ENCODE peak calls at places on chromosomes 6 and 20, in eight cellular contexts. J is bronchial epithelial cell, Z is GM20000, G is lung, D is BE2C, T is A549, B is mucosa of descending colon, W is ovary. K is an unnamed sample.

GRCh38 chr6:7996538-7997225 is 67.5 kb downstream of the BLOC1S5 start:
- DNase-seq in W (no peak), T (no peak), B (no peak), G (no peak), J (peak), D (peak), Z (no peak), K (peak)

GRCh38 chr20:11193241-11193640 is 519.4 kb upstream of the JAG1 start:
- DNase-seq in T (no peak), G (no peak), B (no peak), Z (no peak), J (peak), D (no peak), W (no peak), K (no peak)

GRCh38 chr6:13485923-13486557 is 1.4 kb downstream of the GFOD1 start:
- DNase-seq in G (no peak), J (peak), D (peak), W (peak), Z (peak), B (peak), T (peak), K (peak)

GRCh38 chr6:46850781-46851180 is 57.6 kb downstream of the MEP1A start:
- DNase-seq in J (no peak), T (no peak), G (no peak), W (no peak), D (no peak), Z (no peak), B (no peak), K (no peak)

GRCh38 chr6:30935018-30935417 is 3.0 kb upstream of the SFTA2 start:
- DNase-seq in Z (no peak), T (no peak), D (no peak), G (peak), B (no peak), W (no peak), J (peak), K (peak)

GRCh38 chr6:45187841-45188240 is 140.3 kb upstream of the RUNX2 start:
- DNase-seq in B (no peak), W (no peak), G (no peak), Z (no peak), J (peak), T (no peak), D (no peak), K (no peak)

GRCh38 chr20:24783631-24784492 is 165.2 kb upstream of the CST7 start:
- DNase-seq in J (no peak), G (no peak), W (no peak), D (peak), T (peak), B (no peak), Z (peak), K (peak)

GRCh38 chr20:53813728-53814459 is 220.3 kb upstream of the ZNF217 start:
- DNase-seq in T (no peak), D (no peak), Z (no peak), W (no peak), B (no peak), J (no peak), G (no peak), K (no peak)

GRCh38 chr6:23499549-23499948 is 626.5 kb upstream of the NRSN1 start:
- DNase-seq in B (no peak), J (no peak), D (no peak), W (no peak), Z (no peak), G (no peak), T (no peak), K (no peak)

GRCh38 chr20:13671500-13672288 is 33.0 kb upstream of the TASP1 start:
- DNase-seq in J (peak), Z (no peak), D (no peak), G (no peak), W (peak), B (no peak), T (no peak), K (no peak)

GRCh38 chr6:79543886-79544285 is 6.7 kb upstream of the LCA5 start:
- DNase-seq in G (no peak), J (no peak), W (no peak), B (no peak), Z (no peak), D (no peak), T (no peak), K (no peak)

GRCh38 chr20:3406481-3407425 is 716 bp downstream of the DNAAF9 start:
- DNase-seq in G (no peak), T (no peak), B (peak), J (peak), D (peak), W (peak), Z (peak), K (no peak)

GRCh38 chr20:59997886-59998285 is 39.7 kb downstream of the CDH26 start:
- DNase-seq in D (no peak), Z (no peak), J (no peak), G (no peak), B (no peak), W (no peak), T (no peak), K (no peak)

GRCh38 chr6:10316327-10316726 is 98.5 kb downstream of the TFAP2A start:
- DNase-seq in Z (no peak), W (no peak), D (no peak), T (no peak), B (no peak), J (peak), G (no peak), K (peak)

GRCh38 chr20:25389381-25389857 is 1.2 kb downstream of the ABHD12 start:
- DNase-seq in B (no peak), G (peak), Z (no peak), D (no peak), J (peak), W (no peak), T (peak), K (no peak)

GRCh38 chr20:34824026-34824860 is 1.2 kb downstream of the NCOA6 start:
- DNase-seq in D (peak), J (peak), W (peak), Z (peak), B (peak), T (peak), G (peak), K (peak)

GRCh38 chr6:82129814-82130213 is 117.7 kb downstream of the IBTK start:
- DNase-seq in G (no peak), B (no peak), Z (no peak), D (no peak), J (no peak), W (no peak), T (no peak), K (no peak)

GRCh38 chr6:56497270-56497669 is 145.4 kb downstream of the DST start:
- DNase-seq in D (no peak), T (no peak), Z (no peak), B (no peak), J (no peak), G (no peak), W (no peak), K (no peak)

GRCh38 chr20:17775600-17775999 is 75.8 kb downstream of the BANF2 start:
- DNase-seq in T (no peak), Z (no peak), B (no peak), G (no peak), W (no peak), J (no peak), D (no peak), K (no peak)

GRCh38 chr20:59400666-59401065 is 100.3 kb downstream of the EDN3 start:
- DNase-seq in B (no peak), Z (no peak), G (no peak), D (no peak), W (no peak), J (no peak), T (no peak), K (no peak)

GRCh38 chr6:80638222-80639055 is 532.0 kb downstream of the BCKDHB start:
- DNase-seq in B (no peak), T (peak), D (peak), W (no peak), Z (no peak), J (peak), G (peak), K (peak)

GRCh38 chr6:156694679-156695078 is 82.5 kb upstream of the ARID1B start:
- DNase-seq in J (no peak), B (no peak), Z (no peak), T (no peak), W (no peak), D (no peak), G (no peak), K (no peak)

GRCh38 chr6:121780325-121781313 is 345.2 kb downstream of the GJA1 start:
- DNase-seq in J (peak), G (peak), Z (no peak), B (no peak), T (peak), W (peak), D (peak), K (no peak)

GRCh38 chr6:169266261-169266660 is 12.6 kb upstream of the THBS2 start:
- DNase-seq in G (no peak), Z (no peak), J (no peak), B (no peak), T (no peak), D (no peak), W (no peak), K (no peak)

GRCh38 chr6:62367601-62368000 is 81.6 kb upstream of the KHDRBS2 start:
- DNase-seq in B (no peak), T (no peak), D (no peak), W (no peak), Z (peak), G (no peak), J (no peak), K (no peak)

GRCh38 chr6:50842861-50843384 is 24.3 kb downstream of the TFAP2B start:
- DNase-seq in T (no peak), J (no peak), Z (no peak), D (no peak), B (no peak), G (no peak), W (no peak), K (no peak)

GRCh38 chr6:40506956-40507355 is 80.2 kb downstream of the LRFN2 start:
- DNase-seq in B (no peak), Z (no peak), D (no peak), J (no peak), T (no peak), G (no peak), W (no peak), K (no peak)

GRCh38 chr20:39072132-39072531 is 110.0 kb downstream of the DHX35 start:
- DNase-seq in W (no peak), J (no peak), Z (no peak), T (no peak), G (no peak), B (no peak), D (no peak), K (no peak)

GRCh38 chr20:39070484-39071231 is 108.5 kb downstream of the DHX35 start:
- DNase-seq in B (no peak), Z (no peak), W (no peak), G (no peak), D (no peak), T (no peak), J (peak), K (no peak)

GRCh38 chr20:39067526-39068216 is 105.5 kb downstream of the DHX35 start:
- DNase-seq in B (no peak), D (no peak), T (no peak), W (no peak), Z (no peak), G (no peak), J (no peak), K (no peak)

GRCh38 chr20:39069976-39070375 is 107.8 kb downstream of the DHX35 start:
- DNase-seq in T (no peak), J (peak), D (no peak), G (no peak), B (no peak), W (no peak), Z (no peak), K (no peak)

GRCh38 chr20:39066464-39066863 is 104.3 kb downstream of the DHX35 start:
- DNase-seq in W (no peak), J (no peak), Z (no peak), B (no peak), G (no peak), T (no peak), D (peak), K (no peak)
- TF ChIP-seq CTCF in W (no peak), J (no peak), Z (no peak), B (no peak), G (no peak), T (no peak), D (peak), K (no peak)

DNA sequence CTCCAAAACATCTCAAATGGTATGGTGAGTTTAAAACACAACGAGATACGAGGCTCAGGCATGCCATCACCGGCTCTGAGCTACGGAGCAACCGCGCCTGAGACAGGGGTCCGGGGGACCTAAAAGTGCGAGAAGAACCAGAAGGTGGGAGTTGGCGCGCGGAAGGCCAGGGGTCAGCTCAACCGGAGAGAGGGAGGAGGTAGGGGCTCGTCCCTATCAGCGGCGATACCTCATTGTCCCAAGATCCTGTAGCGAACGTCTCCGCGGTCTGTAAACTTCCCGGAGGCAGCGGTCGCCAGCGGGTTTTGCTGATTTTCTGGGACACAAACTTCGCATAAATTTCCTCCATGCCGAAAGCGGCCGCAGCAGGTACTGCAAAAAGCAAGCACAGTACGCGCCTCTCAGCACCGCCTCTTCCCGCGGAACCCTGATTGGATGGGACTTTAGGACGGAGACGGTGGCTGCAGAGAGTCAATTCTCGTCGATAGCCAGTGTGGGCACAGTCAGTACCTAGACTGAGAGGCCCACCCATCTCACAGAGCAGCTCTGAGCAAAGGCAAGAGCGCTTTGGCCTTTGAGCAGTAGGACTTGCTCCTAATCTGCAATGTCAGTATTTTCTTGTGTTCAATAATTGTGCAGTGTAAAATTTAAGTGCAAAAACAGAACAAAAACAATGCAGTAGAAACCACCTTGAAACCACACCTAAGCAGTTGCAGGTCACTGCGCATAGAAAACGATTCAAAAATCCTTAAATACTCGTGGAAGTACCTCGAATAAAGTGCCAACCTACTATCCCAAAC is at the start of gene NUP43:
- DNase-seq in T (peak), W (peak), B (peak), Z (peak), G (peak), D (peak), J (peak), K (peak)
- TF ChIP-seq CTCF in T (peak), W (peak), B (peak), Z (no peak), G (peak), D (peak), J (peak), K (peak)

DNA sequence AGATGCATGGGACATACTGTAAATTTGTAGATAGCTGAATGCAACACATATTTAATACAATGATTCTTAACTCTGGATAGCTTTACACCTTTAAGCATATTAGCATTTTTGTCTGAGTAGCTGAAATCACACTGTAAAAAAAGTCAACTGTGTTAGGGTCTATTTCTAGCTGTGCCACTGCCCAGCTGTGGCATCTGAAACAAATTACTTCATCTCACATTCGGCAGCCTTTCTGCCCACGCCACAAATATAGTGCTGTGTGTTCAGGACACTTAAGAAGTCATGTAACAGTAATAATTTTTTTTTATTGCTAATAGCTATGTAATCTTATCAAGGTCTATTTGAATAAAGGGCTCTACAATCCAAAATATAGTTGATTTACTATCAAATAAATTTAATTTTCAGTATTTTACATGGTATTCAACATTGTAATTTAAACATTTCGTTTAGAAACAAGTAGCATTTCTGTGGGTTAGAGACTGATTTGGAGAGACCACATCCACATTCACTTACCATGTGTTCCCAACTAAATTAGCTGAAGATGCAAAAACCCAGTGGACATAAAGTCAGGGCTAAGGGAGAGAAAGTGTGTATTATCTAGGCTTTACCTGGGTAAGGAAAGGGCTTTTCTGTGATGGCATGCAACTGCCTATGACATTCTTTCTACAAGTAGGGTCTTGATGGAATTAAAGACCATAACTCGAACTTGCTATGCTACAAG is 276.7 kb downstream of the PLCB1 start:
- DNase-seq in G (no peak), J (no peak), W (no peak), T (no peak), B (no peak), D (no peak), Z (no peak), K (no peak)
- TF ChIP-seq CTCF in G (no peak), J (no peak), W (no peak), T (no peak), B (no peak), D (no peak), Z (no peak), K (no peak)

GRCh38 chr6:19804362-19805145 is 32.6 kb upstream of the ID4 start:
- DNase-seq in T (peak), B (peak), G (peak), Z (peak), J (peak), W (peak), D (peak), K (peak)

GRCh38 chr6:19802656-19803055 is 34.5 kb upstream of the ID4 start:
- DNase-seq in W (no peak), Z (no peak), D (no peak), B (no peak), T (no peak), J (no peak), G (no peak), K (no peak)

GRCh38 chr6:19803331-19804330 is 33.5 kb upstream of the ID4 start:
- DNase-seq in Z (no peak), B (no peak), W (no peak), D (no peak), J (no peak), G (no peak), T (no peak), K (no peak)

GRCh38 chr6:19806971-19807396 is 30.2 kb upstream of the ID4 start:
- DNase-seq in G (no peak), W (peak), T (no peak), B (no peak), Z (no peak), D (no peak), J (no peak), K (no peak)

GRCh38 chr6:19805146-19805515 is 32.0 kb upstream of the ID4 start:
- DNase-seq in T (peak), J (no peak), B (no peak), W (no peak), G (no peak), Z (peak), D (no peak), K (no peak)
- TF ChIP-seq CTCF in T (no peak), J (no peak), B (no peak), W (no peak), G (no peak), Z (no peak), D (no peak), K (no peak)

DNA sequence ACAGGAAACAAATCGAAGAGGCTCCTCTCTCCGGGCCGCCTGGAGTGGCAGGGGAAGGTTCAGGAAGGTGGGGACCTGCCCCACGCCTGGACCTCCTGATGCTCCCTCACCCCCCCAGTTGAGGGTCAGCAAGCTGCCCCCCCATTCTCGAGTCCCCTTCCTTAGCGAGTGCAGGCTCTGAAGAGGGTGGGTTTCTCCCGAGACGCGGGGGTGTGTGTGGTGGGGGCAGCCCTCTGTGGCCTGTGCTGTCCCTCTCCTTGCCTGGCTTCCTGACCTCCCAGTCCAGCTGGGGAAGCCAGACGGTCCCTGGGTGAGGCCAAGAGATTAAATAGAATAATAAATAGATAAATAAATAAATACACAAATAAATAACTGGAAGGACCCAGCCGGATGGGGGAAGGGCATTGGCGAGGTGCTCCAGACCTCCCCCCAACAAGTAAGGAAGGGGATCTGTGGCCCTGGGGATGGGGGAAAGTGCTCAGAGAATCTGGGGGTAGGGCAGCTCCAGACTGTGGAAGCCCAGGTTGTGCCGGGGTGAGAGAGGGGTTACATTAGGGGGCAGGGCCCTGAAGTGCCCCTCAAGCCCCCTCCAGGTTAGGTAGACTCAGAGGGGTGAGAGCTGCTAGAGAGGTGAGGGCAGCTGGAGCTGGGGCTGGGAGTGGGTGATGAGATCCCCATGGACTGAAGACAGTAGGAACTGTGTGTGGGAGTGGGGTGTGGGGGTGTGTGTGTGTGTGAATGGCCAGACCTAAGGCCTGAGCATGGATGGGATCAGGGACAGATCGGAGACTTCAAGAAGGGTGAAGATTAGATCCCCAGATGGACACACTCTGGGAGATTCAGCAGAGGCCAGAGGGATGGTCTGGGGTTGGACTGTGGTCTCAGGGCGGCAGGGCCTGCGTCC is 9.5 kb upstream of the SRXN1 start:
- DNase-seq in D (no peak), B (no peak), W (no peak), Z (no peak), J (no peak), T (no peak), G (no peak), K (no peak)
- TF ChIP-seq CTCF in D (no peak), B (no peak), W (no peak), Z (no peak), J (no peak), T (no peak), G (no peak), K (no peak)